ENCODE peak calls at places on chromosome 9, in eight cellular contexts. P, Q, X, V, N, R, L and E are unnamed samples.

GRCh38 chr9:135340726-135341475 is 138.7 kb upstream of the PPP1R26 start:
- DNase-seq in P (no peak), Q (no peak), X (no peak), V (no peak), N (peak; percentile 46), R (no peak), L (no peak), E (no peak)

GRCh38 chr9:38288502-38288901 is 104.0 kb upstream of the ALDH1B1 start:
- DNase-seq in P (no peak), Q (no peak), X (no peak), V (no peak), N (no peak), R (no peak), L (no peak), E (no peak)

GRCh38 chr9:31137151-31137849 is 1247.1 kb upstream of the ACO1 start:
- DNase-seq in P (peak; percentile 72), Q (peak; percentile 90), X (no peak), V (no peak), N (no peak), R (peak; percentile 54), L (no peak), E (no peak)

GRCh38 chr9:132647355-132647754 is 22.4 kb downstream of the DDX31 start:
- DNase-seq in P (peak; percentile 91), Q (peak; percentile 99), X (no peak), V (no peak), N (no peak), R (no peak), L (no peak), E (no peak)

GRCh38 chr9:100679834-100680233 is 102.0 kb downstream of the CAVIN4 start:
- DNase-seq in P (no peak), Q (no peak), X (no peak), V (no peak), N (no peak), R (no peak), L (no peak), E (no peak)

GRCh38 chr9:132181796-132182521 is 20.1 kb downstream of the NTNG2 start:
- DNase-seq in P (no peak), Q (no peak), X (no peak), V (no peak), N (no peak), R (no peak), L (no peak), E (no peak)

GRCh38 chr9:5832543-5833529 is at the start of gene ERMP1:
- DNase-seq in P (peak; percentile 80), Q (peak; percentile 82), X (peak; percentile 92), V (peak; percentile 65), N (peak; percentile 93), R (peak; percentile 41), L (peak; percentile 80), E (peak; percentile 91)

GRCh38 chr9:108786322-108786721 is 69.5 kb downstream of the ACTL7B start:
- DNase-seq in P (no peak), Q (no peak), X (no peak), V (no peak), N (no peak), R (no peak), L (no peak), E (no peak)

GRCh38 chr9:114017741-114018715 is 60.1 kb downstream of the AMBP start:
- DNase-seq in P (no peak), Q (no peak), X (no peak), V (no peak), N (peak; percentile 48), R (no peak), L (no peak), E (no peak)

GRCh38 chr9:134408939-134409737 is 82.9 kb downstream of the RXRA start:
- DNase-seq in P (no peak), Q (no peak), X (no peak), V (no peak), N (no peak), R (no peak), L (no peak), E (no peak)

GRCh38 chr9:112145886-112146285 is 29.2 kb downstream of the SUSD1 start:
- DNase-seq in P (peak; percentile 91), Q (no peak), X (no peak), V (no peak), N (no peak), R (no peak), L (no peak), E (no peak)

GRCh38 chr9:87059740-87060139 is 112.4 kb upstream of the GAS1 start:
- DNase-seq in P (no peak), Q (no peak), X (no peak), V (no peak), N (no peak), R (no peak), L (no peak), E (peak; percentile 23)

GRCh38 chr9:108536836-108537601 is 318.8 kb downstream of the ACTL7B start:
- DNase-seq in P (peak; percentile 65), Q (no peak), X (no peak), V (no peak), N (no peak), R (no peak), L (no peak), E (no peak)

GRCh38 chr9:133100518-133101355 is 20.3 kb downstream of the RALGDS start:
- DNase-seq in P (no peak), Q (no peak), X (no peak), V (no peak), N (no peak), R (no peak), L (no peak), E (no peak)

GRCh38 chr9:69918317-69918716 is 97.7 kb downstream of the CFAP95 start:
- DNase-seq in P (no peak), Q (no peak), X (peak; percentile 23), V (peak; percentile 2), N (no peak), R (no peak), L (no peak), E (no peak)

GRCh38 chr9:6759114-6759977 is 1.6 kb downstream of the KDM4C start:
- DNase-seq in P (peak; percentile 74), Q (peak; percentile 91), X (no peak), V (no peak), N (no peak), R (peak; percentile 19), L (no peak), E (peak; percentile 37)

GRCh38 chr9:130579738-130580463 is 524 bp downstream of the FUBP3 start:
- DNase-seq in P (no peak), Q (no peak), X (no peak), V (no peak), N (no peak), R (no peak), L (no peak), E (no peak)

GRCh38 chr9:134617836-134618162 is 23.8 kb upstream of the COL5A1 start:
- DNase-seq in P (no peak), Q (no peak), X (no peak), V (no peak), N (no peak), R (no peak), L (peak; percentile 1), E (no peak)

GRCh38 chr9:13786131-13786530 is 506.6 kb upstream of the MPDZ start:
- DNase-seq in P (no peak), Q (peak; percentile 84), X (no peak), V (no peak), N (no peak), R (no peak), L (peak; percentile 66), E (peak; percentile 23)

GRCh38 chr9:116081437-116082110 is 72.0 kb upstream of the PAPPA start:
- DNase-seq in P (no peak), Q (peak; percentile 46), X (no peak), V (no peak), N (no peak), R (no peak), L (no peak), E (no peak)

DNA sequence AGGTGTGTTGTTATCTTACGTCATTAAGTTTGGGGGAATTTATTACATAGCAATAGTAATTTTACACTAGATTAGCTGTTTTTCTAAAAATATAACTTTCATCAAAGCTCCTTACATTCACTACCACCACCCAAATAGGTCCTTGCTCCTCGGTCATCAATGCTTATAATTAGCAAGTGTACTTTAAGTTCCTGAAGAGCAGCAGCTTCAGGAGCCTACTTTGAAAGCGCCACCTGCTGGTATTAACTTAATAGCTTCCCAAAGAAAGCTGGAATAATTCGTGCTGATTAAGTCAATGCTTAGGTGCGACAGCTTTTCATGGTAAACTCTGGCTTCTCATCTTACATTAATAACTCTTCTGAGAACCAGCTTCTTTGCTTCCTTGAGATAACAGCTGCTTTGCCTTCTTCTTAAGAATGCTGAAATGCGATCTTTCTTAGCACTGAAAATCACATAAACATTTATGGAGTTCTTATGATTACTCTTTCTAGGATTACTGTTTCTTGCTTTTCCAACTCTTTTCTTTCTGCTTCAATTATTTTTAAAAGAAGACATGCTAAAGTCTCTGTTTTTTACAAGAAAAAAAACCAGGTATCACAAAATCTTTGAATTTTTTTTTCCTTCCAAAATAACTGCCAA is 10.0 kb upstream of the C5 start:
- DNase-seq in P (peak; percentile 81), Q (peak; percentile 83), X (no peak), V (no peak), N (no peak), R (peak; percentile 64), L (no peak), E (peak; percentile 19)
- H3K36me3 ChIP-seq in P (no peaks in the 10 kb centered on the region), Q (no peaks in the 10 kb centered on the region), X (no peaks in the 10 kb centered on the region), V (no peaks in the 10 kb centered on the region), N (no peaks in the 10 kb centered on the region), R (no peaks in the 10 kb centered on the region), L (no peaks in the 10 kb centered on the region), E (no peaks in the 10 kb centered on the region)

GRCh38 chr9:83955985-83956287 is 24.1 kb downstream of the HNRNPK start:
- DNase-seq in P (no peak), Q (no peak), X (no peak), V (no peak), N (no peak), R (no peak), L (no peak), E (no peak)
- H3K27ac ChIP-seq in P (peak overlapping the region; percentile 48), Q (peak overlapping the region; percentile 86), X (peak overlapping the region; percentile 80), V (peak overlapping the region; percentile 86), N (peak overlapping the region; percentile 79), R (no peak overlapping the region), L (peak overlapping the region; percentile 91), E (peak overlapping the region; percentile 92)

GRCh38 chr9:136829981-136830885 is 12.0 kb upstream of the AJM1 start:
- DNase-seq in P (no peak), Q (no peak), X (no peak), V (no peak), N (no peak), R (no peak), L (no peak), E (peak; percentile 42)

GRCh38 chr9:136829412-136829811 is 12.9 kb upstream of the AJM1 start:
- DNase-seq in P (no peak), Q (no peak), X (no peak), V (no peak), N (no peak), R (no peak), L (no peak), E (no peak)

GRCh38 chr9:136826703-136827582 is 15.3 kb upstream of the AJM1 start:
- DNase-seq in P (no peak), Q (no peak), X (no peak), V (no peak), N (no peak), R (no peak), L (no peak), E (no peak)

GRCh38 chr9:136827794-136828473 is 14.3 kb upstream of the AJM1 start:
- DNase-seq in P (no peak), Q (no peak), X (no peak), V (no peak), N (no peak), R (no peak), L (no peak), E (no peak)

GRCh38 chr9:136828474-136829140 is 13.7 kb upstream of the AJM1 start:
- DNase-seq in P (no peak), Q (no peak), X (no peak), V (no peak), N (no peak), R (no peak), L (no peak), E (no peak)
- H3K36me3 ChIP-seq in P (peaks cover 8% of the 10 kb centered on the region), Q (peaks cover 36% of the 10 kb centered on the region), X (no peaks in the 10 kb centered on the region), V (peaks cover 70% of the 10 kb centered on the region), N (peaks cover 47% of the 10 kb centered on the region), R (peaks cover 11% of the 10 kb centered on the region), L (no peaks in the 10 kb centered on the region), E (peaks cover 56% of the 10 kb centered on the region)

GRCh38 chr9:93297659-93298497 is 113.9 kb downstream of the WNK2 start:
- DNase-seq in P (no peak), Q (no peak), X (peak; percentile 43), V (no peak), N (peak; percentile 58), R (no peak), L (no peak), E (no peak)
- H3K27ac ChIP-seq in P (no peak overlapping the region), Q (no peak overlapping the region), X (no peak overlapping the region), V (peak overlapping the region; percentile 11), N (no peak overlapping the region), R (no peak overlapping the region), L (peak overlapping the region; percentile 73), E (no peak overlapping the region)